ENCODE peak calls at places on chromosomes 7 and 10, in six cellular contexts. P is GM23248, Z is endodermal cell, J is fibroblast of lung, K is SK-N-MC, C is Karpas-422. N is an unnamed sample.

GRCh38 chr10:53839437-53840039 is 961.5 kb downstream of the PCDH15 start:
- DNase-seq in K (peak), J (peak), P (peak), Z (no peak), C (peak), N (no peak)

GRCh38 chr10:104678658-104679057 is 37.6 kb downstream of the SORCS3 start:
- DNase-seq in K (no peak), C (no peak), J (no peak), Z (no peak), P (no peak), N (no peak)

GRCh38 chr10:3043512-3044368 is 23.6 kb upstream of the PFKP start:
- DNase-seq in Z (peak), K (peak), J (peak), C (peak), P (peak), N (no peak)

GRCh38 chr10:133361227-133361626 is 3.4 kb upstream of the FUOM start:
- DNase-seq in Z (no peak), K (no peak), J (no peak), P (no peak), C (no peak), N (no peak)

GRCh38 chr7:47491637-47492036 is 90.3 kb downstream of the TNS3 start:
- DNase-seq in Z (no peak), K (no peak), J (no peak), C (no peak), P (no peak), N (no peak)

GRCh38 chr10:78162867-78163266 is 129.2 kb downstream of the RPS24 start:
- DNase-seq in K (no peak), J (peak), C (no peak), Z (no peak), P (peak), N (no peak)

GRCh38 chr7:123824754-123825067 is 20.3 kb upstream of the HYAL4 start:
- DNase-seq in P (no peak), J (no peak), C (no peak), K (no peak), Z (no peak), N (no peak)

GRCh38 chr10:29760139-29760538 is 125.4 kb upstream of the SVIL start:
- DNase-seq in P (no peak), C (no peak), Z (no peak), J (no peak), K (no peak), N (no peak)

GRCh38 chr7:6392712-6393666 is 54.8 kb downstream of the DAGLB start:
- DNase-seq in C (no peak), J (peak), P (peak), Z (no peak), K (no peak), N (no peak)

GRCh38 chr7:156156734-156157408 is 344.6 kb upstream of the SHH start:
- DNase-seq in K (no peak), P (no peak), Z (peak), J (peak), C (peak), N (no peak)

GRCh38 chr10:17229016-17229716 is 1.1 kb downstream of the VIM start:
- DNase-seq in K (no peak), Z (peak), P (peak), J (peak), C (no peak), N (peak)

GRCh38 chr10:17228081-17229015 is at the start of gene VIM:
- DNase-seq in J (peak), P (peak), C (peak), K (no peak), Z (peak), N (peak)

GRCh38 chr10:17226891-17227303 is 1.1 kb upstream of the VIM start:
- DNase-seq in C (no peak), J (no peak), P (peak), Z (peak), K (no peak), N (no peak)

GRCh38 chr10:17225823-17226222 is 2.2 kb upstream of the VIM start:
- DNase-seq in K (no peak), C (no peak), P (no peak), Z (no peak), J (no peak), N (no peak)

GRCh38 chr10:17227367-17228080 is 517 bp upstream of the VIM start:
- DNase-seq in J (no peak), K (no peak), C (peak), P (peak), Z (no peak), N (no peak)
- H3K27ac ChIP-seq in J (peak), K (no peak), C (no peak), P (peak), Z (peak), N (peak)

DNA sequence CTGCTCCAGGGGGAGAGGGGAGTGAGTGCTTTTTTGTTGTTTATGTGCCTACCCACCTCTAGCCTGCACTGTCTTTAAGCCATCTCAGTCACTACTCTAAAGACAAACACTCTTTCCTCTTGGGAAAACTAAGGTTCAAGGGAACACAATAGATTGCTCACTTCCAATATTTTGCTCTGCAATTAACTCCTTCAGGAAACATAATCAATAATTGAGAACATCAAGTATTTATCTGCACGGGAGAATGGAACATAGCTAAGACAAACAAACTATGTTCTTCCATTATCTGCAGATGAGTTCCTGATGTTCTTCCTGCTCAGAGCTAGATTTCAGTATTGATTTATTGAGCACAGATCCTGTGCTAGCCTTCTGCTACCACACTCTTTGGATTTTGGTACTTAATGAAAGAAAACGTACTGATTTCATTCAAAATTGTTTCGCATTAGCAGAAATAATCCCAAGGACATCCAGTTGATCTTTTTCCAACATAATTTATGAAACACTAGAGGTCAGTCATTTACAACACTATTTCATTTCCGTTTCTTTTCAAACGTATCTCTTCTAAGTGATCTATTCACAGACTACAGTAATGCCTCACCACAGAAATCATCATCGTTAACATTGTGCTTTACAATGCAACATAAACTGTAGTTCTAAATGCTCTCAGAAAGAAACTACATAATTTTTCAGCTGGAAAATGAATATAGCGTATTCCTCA is 8.3 kb downstream of the NEBL start:
- DNase-seq in C (no peak), P (peak), K (no peak), Z (no peak), J (no peak), N (no peak)
- H3K27ac ChIP-seq in C (no peak), P (no peak), K (no peak), Z (no peak), J (no peak), N (no peak)

GRCh38 chr10:117462816-117463544 is 79.6 kb upstream of the EMX2 start:
- DNase-seq in Z (no peak), C (no peak), K (no peak), P (peak), J (peak), N (no peak)
- H3K27ac ChIP-seq in Z (no peak), C (no peak), K (no peak), P (peak), J (no peak), N (no peak)

GRCh38 chr7:72805526-72806494 is 22.2 kb downstream of the TYW1B start:
- DNase-seq in J (peak), K (no peak), C (no peak), Z (peak), P (peak), N (no peak)
- H3K27ac ChIP-seq in J (no peak), K (no peak), C (no peak), Z (no peak), P (peak), N (no peak)

GRCh38 chr10:74190494-74190893 is 39.5 kb downstream of the ADK start:
- DNase-seq in K (no peak), C (no peak), P (peak), J (peak), Z (no peak), N (no peak)
- H3K27ac ChIP-seq in K (peak), C (peak), P (peak), J (peak), Z (no peak), N (peak)

GRCh38 chr7:44065431-44066110 is at the start of gene PGAM2:
- DNase-seq in C (peak), P (peak), J (no peak), Z (peak), K (no peak), N (peak)

GRCh38 chr7:44063894-44064651 is 1.3 kb downstream of the PGAM2 start:
- DNase-seq in C (peak), P (no peak), J (no peak), K (no peak), Z (peak), N (no peak)

GRCh38 chr7:44066111-44066460 is 719 bp upstream of the PGAM2 start:
- DNase-seq in C (peak), K (no peak), J (no peak), P (no peak), Z (no peak), N (peak)

GRCh38 chr7:44063547-44063893 is 1.8 kb downstream of the PGAM2 start:
- DNase-seq in Z (peak), P (no peak), C (no peak), K (no peak), J (no peak), N (no peak)

GRCh38 chr7:44064791-44065430 is 456 bp downstream of the PGAM2 start:
- DNase-seq in J (no peak), K (no peak), Z (no peak), C (peak), P (peak), N (no peak)
- H3K27ac ChIP-seq in J (no peak), K (no peak), Z (no peak), C (peak), P (no peak), N (no peak)

GRCh38 chr10:116120688-116121087 is 152.3 kb downstream of the GFRA1 start:
- DNase-seq in K (no peak), Z (peak), J (no peak), P (no peak), C (peak), N (no peak)

GRCh38 chr10:116125180-116125579 is 147.8 kb downstream of the GFRA1 start:
- DNase-seq in C (no peak), K (no peak), Z (no peak), P (no peak), J (no peak), N (no peak)

GRCh38 chr10:116122664-116123063 is 150.3 kb downstream of the GFRA1 start:
- DNase-seq in Z (no peak), K (no peak), J (no peak), C (no peak), P (no peak), N (no peak)

GRCh38 chr10:116124777-116125176 is 148.2 kb downstream of the GFRA1 start:
- DNase-seq in P (no peak), K (no peak), C (no peak), J (no peak), Z (peak), N (no peak)

GRCh38 chr10:116122126-116122525 is 150.9 kb downstream of the GFRA1 start:
- DNase-seq in J (no peak), P (no peak), K (no peak), Z (no peak), C (no peak), N (no peak)
- H3K27ac ChIP-seq in J (no peak), P (no peak), K (no peak), Z (no peak), C (no peak), N (no peak)

GRCh38 chr10:70371846-70372245 is 10.6 kb downstream of the LRRC20 start:
- DNase-seq in P (no peak), Z (no peak), J (no peak), K (no peak), C (no peak), N (no peak)

GRCh38 chr10:70370766-70371165 is 11.7 kb downstream of the LRRC20 start:
- DNase-seq in J (no peak), C (no peak), P (no peak), Z (no peak), K (no peak), N (no peak)

GRCh38 chr10:70367195-70367796 is 15.1 kb downstream of the LRRC20 start:
- DNase-seq in Z (no peak), J (peak), K (no peak), C (no peak), P (peak), N (no peak)

GRCh38 chr10:70369498-70370018 is 12.9 kb downstream of the LRRC20 start:
- DNase-seq in Z (no peak), C (no peak), J (no peak), P (no peak), K (no peak), N (no peak)

GRCh38 chr10:70368774-70369482 is 13.5 kb downstream of the LRRC20 start:
- DNase-seq in Z (no peak), J (no peak), P (no peak), K (no peak), C (no peak), N (no peak)
- H3K27ac ChIP-seq in Z (no peak), J (no peak), P (no peak), K (no peak), C (no peak), N (no peak)